ENCODE peak calls at places on chromosomes 1 and 21, in seven cellular contexts. G is NCI-H1694 treated with DMSO at 0.1 percent for 48 hours; K is GF-D8; E is central memory CD4-positive, alpha-beta T cell; C is cardiac muscle cell; V is NCI-H1092 treated with DMSO at 0.1 percent for 48 hours; W is CD4-positive, CD25-positive, alpha-beta regulatory T cell. U is an unnamed sample.
A peak's percentile ranks its signal among the peaks of the same experiment; 100 is the strongest.

GRCh38 chr1:42743302-42744029 is 3.4 kb upstream of the CLDN19 start:
- DNase-seq in E (no peak), G (no peak), V (no peak), K (no peak), C (no peak), W (no peak), U (no peak)

GRCh38 chr1:33335020-33335419 is 14.1 kb upstream of the A3GALT2 start:
- DNase-seq in C (peak; percentile 47), K (peak; percentile 22), G (no peak), W (no peak), V (no peak), E (no peak), U (no peak)

GRCh38 chr1:32715901-32716311 is 13.3 kb upstream of the SYNC start:
- DNase-seq in V (no peak), W (no peak), E (no peak), K (no peak), G (no peak), C (no peak), U (no peak)

GRCh38 chr1:115671176-115672062 is 29.6 kb downstream of the VANGL1 start:
- DNase-seq in K (no peak), C (no peak), E (no peak), V (peak; percentile 63), G (no peak), W (no peak), U (no peak)

GRCh38 chr1:93354749-93355148 is 9.0 kb downstream of the DR1 start:
- DNase-seq in W (no peak), V (no peak), C (no peak), K (no peak), E (no peak), G (no peak), U (no peak)

GRCh38 chr1:25549273-25550154 is 6.1 kb downstream of the LDLRAP1 start:
- DNase-seq in E (peak; percentile 78), C (peak; percentile 57), K (peak; percentile 93), G (no peak), W (peak; percentile 61), V (no peak), U (no peak)

GRCh38 chr1:170729608-170730378 is 65.9 kb downstream of the PRRX1 start:
- DNase-seq in V (no peak), G (no peak), K (no peak), E (no peak), C (peak; percentile 76), W (no peak), U (no peak)

GRCh38 chr1:204649756-204650155 is 35.8 kb downstream of the LRRN2 start:
- DNase-seq in G (no peak), C (no peak), W (no peak), V (peak; percentile 98), E (no peak), K (no peak), U (no peak)

GRCh38 chr21:37244506-37245083 is 22.5 kb downstream of the VPS26C start:
- DNase-seq in V (no peak), C (peak; percentile 34), K (no peak), E (no peak), W (no peak), G (no peak), U (no peak)

GRCh38 chr1:117828206-117828605 is 101.2 kb downstream of the GDAP2 start:
- DNase-seq in K (no peak), G (no peak), V (no peak), C (peak; percentile 63), W (no peak), E (no peak), U (no peak)

GRCh38 chr1:60283690-60284089 is 210.1 kb upstream of the C1orf87 start:
- DNase-seq in C (peak; percentile 19), K (no peak), V (no peak), W (no peak), E (no peak), G (no peak), U (no peak)

GRCh38 chr1:153141377-153141776 is 9.3 kb downstream of the SPRR2G start:
- DNase-seq in W (no peak), C (no peak), G (no peak), V (no peak), E (no peak), K (no peak), U (no peak)

GRCh38 chr1:228488107-228488817 is 1.1 kb downstream of the RNF187 start:
- DNase-seq in K (no peak), W (no peak), G (no peak), E (no peak), C (no peak), V (peak; percentile 45), U (no peak)

GRCh38 chr21:26804895-26805609 is 40.2 kb downstream of the ADAMTS1 start:
- DNase-seq in W (no peak), G (no peak), E (no peak), C (no peak), K (no peak), V (no peak), U (no peak)

GRCh38 chr1:112530832-112531231 is 22.1 kb downstream of the WNT2B start:
- DNase-seq in K (no peak), W (no peak), E (no peak), G (no peak), C (no peak), V (no peak), U (no peak)

GRCh38 chr1:206757524-206758266 is 12.9 kb upstream of the IL19 start:
- DNase-seq in W (no peak), E (peak; percentile 74), K (no peak), G (no peak), V (no peak), C (no peak), U (no peak)

GRCh38 chr1:90717665-90718410 is 736 bp upstream of the BARHL2 start:
- DNase-seq in V (peak; percentile 86), C (peak; percentile 46), E (no peak), K (no peak), W (no peak), G (no peak), U (peak; percentile 71)

GRCh38 chr1:160151303-160151702 is at the start of gene ATP1A4:
- DNase-seq in G (no peak), V (no peak), E (no peak), K (no peak), C (no peak), W (no peak), U (no peak)